ENCODE peak calls at places on chromosomes 3 and 15, in six cellular contexts. E is SK-N-SH, B is HCT116, J is H1, V is K562, S is GM12878. Z is an unnamed sample.

GRCh38 chr3:161420746-161421145 is 49.4 kb upstream of the SPTSSB start:
- DNase-seq in E (no peak), B (no peak), J (no peak), V (no peak), S (no peak), Z (peak)

GRCh38 chr3:126664591-126665214 is 9.8 kb upstream of the TXNRD3 start:
- DNase-seq in E (no peak), B (no peak), J (no peak), V (peak), S (no peak), Z (no peak)

GRCh38 chr15:87648278-87648677 is 608.3 kb downstream of the NTRK3 start:
- DNase-seq in E (no peak), B (no peak), J (no peak), V (no peak), S (no peak), Z (no peak)

GRCh38 chr3:175336406-175337133 is 477.4 kb downstream of the NAALADL2 start:
- DNase-seq in E (no peak), B (no peak), J (no peak), V (no peak), S (no peak), Z (peak)

GRCh38 chr3:113150253-113150652 is 61.1 kb upstream of the BOC start:
- DNase-seq in E (no peak), B (no peak), J (no peak), V (no peak), S (no peak), Z (no peak)

GRCh38 chr15:41334293-41335120 is 1.8 kb downstream of the NUSAP1 start:
- DNase-seq in E (no peak), B (no peak), J (no peak), V (peak), S (no peak), Z (no peak)

GRCh38 chr3:14793126-14793857 is 25.5 kb upstream of the FGD5 start:
- DNase-seq in E (no peak), B (no peak), J (no peak), V (no peak), S (no peak), Z (no peak)

GRCh38 chr15:90024406-90024805 is 23.3 kb downstream of the ZNF710 start:
- DNase-seq in E (no peak), B (no peak), J (no peak), V (no peak), S (no peak), Z (no peak)

GRCh38 chr3:101070260-101071121 is 77.3 kb upstream of the ABI3BP start:
- DNase-seq in E (peak), B (peak), J (peak), V (peak), S (peak), Z (peak)

GRCh38 chr3:175413926-175414325 is 554.8 kb downstream of the NAALADL2 start:
- DNase-seq in E (no peak), B (no peak), J (no peak), V (no peak), S (no peak), Z (no peak)

GRCh38 chr15:84878504-84878903 is 6.0 kb upstream of the SLC28A1 start:
- DNase-seq in E (peak), B (peak), J (peak), V (peak), S (no peak), Z (peak)

GRCh38 chr15:90239371-90239770 is 5.4 kb downstream of the GDPGP1 start:
- DNase-seq in E (no peak), B (no peak), J (no peak), V (peak), S (no peak), Z (no peak)

GRCh38 chr3:53242155-53242554 is 13.7 kb downstream of the TKT start:
- DNase-seq in E (no peak), B (no peak), J (no peak), V (no peak), S (no peak), Z (no peak)

GRCh38 chr3:48233542-48233941 is 7.4 kb upstream of the ZNF589 start:
- DNase-seq in E (no peak), B (no peak), J (no peak), V (no peak), S (no peak), Z (no peak)

GRCh38 chr3:48236531-48236930 is 4.4 kb upstream of the ZNF589 start:
- DNase-seq in E (no peak), B (no peak), J (no peak), V (no peak), S (no peak), Z (no peak)

GRCh38 chr3:48232232-48232631 is 8.7 kb upstream of the ZNF589 start:
- DNase-seq in E (no peak), B (no peak), J (no peak), V (no peak), S (no peak), Z (no peak)

GRCh38 chr3:48226959-48227358 is 3.7 kb downstream of the CAMP start:
- DNase-seq in E (no peak), B (no peak), J (no peak), V (no peak), S (no peak), Z (no peak)

DNA sequence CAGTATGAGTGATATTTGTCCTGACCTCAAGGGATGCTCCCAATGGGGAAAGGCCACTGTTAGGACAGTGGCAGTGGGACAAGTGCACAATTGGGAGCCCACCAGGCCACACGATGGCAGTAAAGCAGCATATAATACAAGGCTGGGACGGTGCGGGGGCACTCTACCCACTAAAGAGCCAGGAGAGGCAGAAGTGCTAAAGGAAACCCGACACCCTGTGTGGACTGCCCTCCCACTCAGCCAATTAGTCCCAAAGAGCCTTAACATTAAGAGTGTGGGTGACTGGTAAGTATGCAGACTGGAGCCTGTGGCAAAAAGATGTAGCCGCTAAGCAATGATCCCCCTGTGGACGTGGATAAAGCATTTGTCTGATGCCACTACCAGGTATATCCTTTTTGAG is 8.2 kb upstream of the ZNF589 start:
- DNase-seq in E (peak), B (peak), J (peak), V (peak), S (peak), Z (peak)
- TF ChIP-seq JUND in E (no peak), B (no peak), J (no peak), V (no peak), S (no peak), Z (no peak)

DNA sequence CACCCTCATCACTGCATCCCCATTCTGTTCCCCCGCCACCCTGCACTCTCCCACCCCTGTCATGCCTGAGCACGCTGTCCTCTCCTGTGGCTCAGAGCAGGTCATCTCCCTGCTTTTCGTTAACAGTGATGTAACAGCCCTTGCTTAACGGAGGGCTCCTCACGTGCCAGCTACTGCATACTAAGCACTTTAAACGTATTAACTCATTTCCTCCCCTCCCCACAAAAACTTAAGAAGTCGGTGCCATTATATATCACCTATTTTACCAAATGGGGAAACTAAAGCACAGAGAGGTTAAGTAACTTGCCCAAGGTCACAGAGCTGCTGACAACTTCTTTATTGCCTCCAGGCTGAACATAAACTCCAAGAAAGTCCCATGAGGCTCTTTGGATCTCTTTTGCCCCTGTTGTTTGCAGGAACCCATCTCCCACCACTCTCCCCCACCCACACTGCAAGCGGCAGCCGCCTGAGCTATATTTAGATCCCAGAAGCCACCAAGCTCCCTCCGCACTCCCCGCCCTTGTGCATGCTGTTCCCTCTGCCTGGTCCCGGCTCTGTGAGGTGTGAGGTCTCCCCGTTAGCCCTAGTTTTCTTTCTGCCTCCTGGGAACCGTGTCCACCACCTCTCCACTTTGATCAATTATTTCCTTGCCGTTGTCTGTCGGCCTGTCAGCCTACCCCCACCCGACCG is 752 bp upstream of the CSK start:
- DNase-seq in E (no peak), B (no peak), J (no peak), V (peak), S (no peak), Z (no peak)
- TF ChIP-seq JUND in E (no peak), B (no peak), J (no peak), V (no peak), S (no peak), Z (no peak)

GRCh38 chr3:188950832-188951489 is 220.8 kb upstream of the TPRG1 start:
- DNase-seq in E (no peak), B (peak), J (no peak), V (peak), S (no peak), Z (no peak)
- TF ChIP-seq JUND in E (peak), B (no peak), J (no peak), V (no peak), S (no peak), Z (no peak)

GRCh38 chr3:95705786-95706418 is 1108.5 kb upstream of the EPHA6 start:
- DNase-seq in E (no peak), B (no peak), J (no peak), V (no peak), S (no peak), Z (no peak)
- TF ChIP-seq JUND in E (no peak), B (no peak), J (no peak), V (no peak), S (no peak), Z (no peak)

GRCh38 chr15:78437762-78438594 is at the start of gene IREB2:
- DNase-seq in E (peak), B (peak), J (peak), V (peak), S (peak), Z (peak)

GRCh38 chr15:78434134-78434533 is 3.9 kb upstream of the IREB2 start:
- DNase-seq in E (no peak), B (no peak), J (no peak), V (no peak), S (no peak), Z (no peak)

GRCh38 chr15:78437107-78437761 is 782 bp upstream of the IREB2 start:
- DNase-seq in E (peak), B (peak), J (no peak), V (peak), S (no peak), Z (no peak)

GRCh38 chr15:78440375-78441373 is 2.7 kb downstream of the IREB2 start:
- DNase-seq in E (no peak), B (no peak), J (no peak), V (no peak), S (no peak), Z (no peak)

GRCh38 chr15:78438595-78439285 is 724 bp downstream of the IREB2 start:
- DNase-seq in E (peak), B (no peak), J (no peak), V (peak), S (no peak), Z (no peak)
- TF ChIP-seq JUND in E (no peak), B (no peak), J (no peak), V (no peak), S (no peak), Z (no peak)

Z was measured in T47D.